ENCODE peak calls at places on chromosomes 3 and 15, in six cellular contexts. A is fibroblast of lung; Z is CD4-positive, alpha-beta T cell; P is tibial artery; V is CD8-positive, alpha-beta T cell; T is effector memory CD4-positive, alpha-beta T cell. J is an unnamed sample.

GRCh38 chr15:48806151-48806550 is 4.7 kb downstream of the CEP152 start:
- DNase-seq in A (no peak), P (no peak), T (no peak), Z (no peak), V (no peak), J (no peak)

GRCh38 chr3:107208100-107208499 is 169.1 kb upstream of the CCDC54 start:
- DNase-seq in T (no peak), P (no peak), Z (no peak), A (peak), V (no peak), J (no peak)

GRCh38 chr3:106263556-106263955 is 394.7 kb upstream of the CBLB start:
- DNase-seq in V (no peak), Z (no peak), P (no peak), A (peak), T (no peak), J (no peak)

GRCh38 chr3:119918992-119919933 is 137.4 kb downstream of the NR1I2 start:
- DNase-seq in Z (no peak), A (no peak), P (no peak), T (no peak), V (no peak), J (no peak)

GRCh38 chr15:47397587-47397986 is 319.7 kb upstream of the SEMA6D start:
- DNase-seq in Z (no peak), V (no peak), A (no peak), P (no peak), T (no peak), J (no peak)

GRCh38 chr15:55289011-55289572 is 521 bp downstream of the RAB27A start:
- DNase-seq in P (peak), A (no peak), T (peak), V (no peak), Z (peak), J (no peak)

GRCh38 chr15:33551860-33552259 is 241.1 kb downstream of the RYR3 start:
- DNase-seq in T (no peak), P (no peak), V (no peak), Z (no peak), A (no peak), J (peak)

GRCh38 chr3:150094150-150094932 is 123.6 kb upstream of the PFN2 start:
- DNase-seq in P (no peak), V (no peak), A (peak), Z (no peak), T (no peak), J (no peak)

GRCh38 chr15:33034588-33034987 is 159.9 kb downstream of the FMN1 start:
- DNase-seq in Z (no peak), V (no peak), T (no peak), A (no peak), P (no peak), J (no peak)

GRCh38 chr3:24498796-24499195 is 4.1 kb upstream of the THRB start:
- DNase-seq in T (no peak), P (no peak), A (no peak), V (no peak), Z (no peak), J (no peak)

GRCh38 chr3:49900491-49901153 is 3.1 kb downstream of the MST1R start:
- DNase-seq in P (peak), Z (no peak), A (peak), V (no peak), T (no peak), J (no peak)

GRCh38 chr3:15015456-15015855 is 49.7 kb downstream of the MRPS25 start:
- DNase-seq in V (no peak), A (no peak), Z (no peak), P (no peak), T (no peak), J (no peak)

DNA sequence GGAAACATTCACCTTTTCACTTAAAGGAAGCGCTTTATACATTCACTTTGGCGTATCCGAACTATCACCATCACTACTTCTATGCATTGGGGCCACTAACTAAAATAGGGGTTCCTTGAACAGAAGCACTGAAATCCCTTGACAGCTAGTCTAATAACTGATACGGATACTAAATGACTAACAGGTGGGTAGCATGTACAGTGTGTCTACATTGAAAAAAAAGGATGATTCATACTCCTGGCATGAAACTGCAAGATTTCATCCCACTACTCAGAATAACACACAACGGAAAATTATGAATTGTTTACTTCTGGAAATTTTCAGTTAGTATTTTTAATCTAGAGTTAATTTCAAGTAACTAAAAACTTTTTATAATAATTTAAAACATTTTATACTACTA is 96.7 kb downstream of the SMARCC1 start:
- DNase-seq in A (peak), V (no peak), T (no peak), P (no peak), Z (no peak), J (no peak)
- H3K27ac ChIP-seq in A (no peak), V (no peak), T (no peak), P (no peak), Z (no peak), J (no peak)

GRCh38 chr15:89132611-89133242 is 44.5 kb downstream of the ABHD2 start:
- DNase-seq in P (peak), T (no peak), A (no peak), V (peak), Z (no peak), J (peak)
- H3K27ac ChIP-seq in P (peak), T (no peak), A (no peak), V (no peak), Z (no peak), J (peak)

DNA sequence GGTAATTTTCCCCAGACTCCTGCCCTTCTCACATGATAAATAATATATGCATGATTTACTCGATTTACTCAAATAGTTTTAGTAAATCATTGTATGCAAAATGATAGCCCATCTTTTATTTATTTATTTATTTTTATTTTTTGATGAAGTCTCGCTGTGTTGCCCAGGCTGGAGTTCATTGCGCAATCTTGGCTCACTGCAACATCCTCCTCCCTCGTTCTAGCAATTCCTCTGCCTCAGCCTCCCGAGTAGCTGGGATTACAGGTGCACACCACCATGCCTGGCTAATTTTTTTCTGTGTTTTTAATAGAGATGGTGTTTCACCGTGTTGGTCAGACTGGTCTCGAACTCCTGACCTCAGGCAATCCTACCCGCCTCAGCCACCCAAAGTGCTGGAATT is 343.8 kb upstream of the PLSCR5 start:
- DNase-seq in P (no peak), A (no peak), V (no peak), T (no peak), Z (no peak), J (no peak)
- H3K27ac ChIP-seq in P (no peak), A (no peak), V (no peak), T (no peak), Z (no peak), J (no peak)

DNA sequence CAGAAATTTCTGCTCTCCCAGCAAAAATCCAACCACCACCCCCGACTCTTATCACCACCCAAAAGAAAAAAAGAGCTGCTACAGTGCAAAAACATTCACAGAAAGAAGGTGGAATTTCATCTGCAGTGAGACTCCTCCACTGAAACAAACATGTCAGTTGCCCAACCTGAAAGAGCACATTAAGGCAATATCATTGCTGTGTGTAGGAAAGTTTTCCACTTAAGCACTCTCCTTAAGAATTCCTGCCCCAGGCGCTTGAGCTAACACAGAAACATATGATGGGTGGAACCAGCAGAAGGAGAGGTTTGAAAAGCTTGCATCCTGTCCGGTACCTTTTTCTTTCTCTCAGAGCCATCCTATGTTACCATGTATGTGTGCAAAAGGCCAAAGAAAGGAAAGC is 200.8 kb upstream of the GADL1 start:
- DNase-seq in V (no peak), P (no peak), T (no peak), A (no peak), Z (no peak), J (no peak)
- H3K27ac ChIP-seq in V (no peak), P (no peak), T (no peak), A (no peak), Z (no peak), J (no peak)

GRCh38 chr3:182981038-182981380 is 671 bp upstream of the DCUN1D1 start:
- DNase-seq in V (no peak), A (no peak), P (no peak), Z (no peak), T (no peak), J (peak)

GRCh38 chr3:182980204-182981037 is at the start of gene DCUN1D1:
- DNase-seq in V (peak), Z (peak), P (peak), T (peak), A (peak), J (peak)

GRCh38 chr3:182979719-182980191 is 583 bp downstream of the DCUN1D1 start:
- DNase-seq in V (no peak), P (no peak), A (peak), Z (no peak), T (no peak), J (peak)

GRCh38 chr3:182978387-182978786 is 2.0 kb downstream of the DCUN1D1 start:
- DNase-seq in T (no peak), Z (no peak), A (no peak), V (no peak), P (no peak), J (no peak)

DNA sequence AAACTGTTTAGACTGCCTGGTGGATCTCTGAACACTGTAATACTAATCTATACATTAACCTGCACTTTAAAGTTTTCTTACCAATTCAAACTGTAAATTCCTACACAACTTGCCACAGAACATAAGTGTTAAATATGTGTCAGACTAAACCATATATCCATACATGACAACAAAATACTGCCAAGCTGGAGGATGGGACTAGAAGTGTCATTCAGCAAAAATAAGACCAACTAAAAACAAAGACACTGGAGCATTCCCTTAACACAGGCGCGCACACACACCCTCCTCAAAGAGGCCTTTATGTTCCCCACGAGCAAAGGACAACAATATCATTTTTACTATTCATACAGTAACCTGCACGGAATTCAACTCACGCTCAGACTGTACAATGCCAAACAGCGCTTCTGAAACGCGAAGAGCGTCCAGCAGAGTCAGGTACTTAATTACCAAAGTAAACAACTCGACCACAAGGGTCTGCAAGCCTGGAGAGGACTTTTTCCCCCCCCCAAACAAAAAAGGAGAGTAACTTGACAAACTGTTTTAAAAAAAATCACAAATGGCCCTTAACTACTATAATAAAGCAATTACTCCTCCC is 1.1 kb downstream of the DCUN1D1 start:
- DNase-seq in T (no peak), V (no peak), P (no peak), A (no peak), Z (no peak), J (no peak)
- H3K27ac ChIP-seq in T (peak), V (no peak), P (peak), A (no peak), Z (no peak), J (peak)

GRCh38 chr15:72998681-72999466 is 53.4 kb upstream of the NEO1 start:
- DNase-seq in V (no peak), A (no peak), Z (no peak), T (no peak), P (no peak), J (no peak)

GRCh38 chr15:72998226-72998625 is 54.0 kb upstream of the NEO1 start:
- DNase-seq in T (no peak), A (no peak), Z (no peak), V (no peak), P (no peak), J (no peak)

GRCh38 chr15:72991026-72991425 is 61.2 kb upstream of the NEO1 start:
- DNase-seq in T (no peak), Z (no peak), V (no peak), A (peak), P (no peak), J (no peak)

GRCh38 chr15:72992733-72993321 is 59.4 kb upstream of the NEO1 start:
- DNase-seq in Z (no peak), A (peak), T (no peak), P (no peak), V (no peak), J (no peak)

DNA sequence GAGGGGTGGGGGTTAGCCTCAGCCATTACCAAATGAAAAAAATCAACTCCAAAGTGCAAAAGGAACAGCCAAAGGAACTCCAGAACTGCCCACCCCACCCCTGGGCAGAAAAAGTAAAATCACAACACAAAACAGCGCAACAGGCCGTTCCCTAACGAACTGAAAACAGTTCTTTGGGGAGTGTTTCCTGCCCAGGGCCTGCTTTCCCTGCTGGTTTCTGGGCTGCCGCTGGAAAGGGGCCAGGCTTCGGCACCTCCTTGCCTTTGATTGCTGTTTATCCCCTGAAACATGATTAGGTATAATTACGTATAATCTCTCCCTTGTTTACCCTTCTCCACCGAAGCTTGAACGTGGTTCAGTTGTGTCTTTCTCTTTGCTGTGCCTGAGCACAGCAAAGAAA is 57.5 kb upstream of the NEO1 start:
- DNase-seq in P (no peak), Z (no peak), T (no peak), V (no peak), A (no peak), J (no peak)
- H3K27ac ChIP-seq in P (peak), Z (no peak), T (no peak), V (no peak), A (no peak), J (no peak)

GRCh38 chr3:177904661-177905060 is 631.6 kb upstream of the KCNMB2 start:
- DNase-seq in P (no peak), T (no peak), A (peak), Z (no peak), V (no peak), J (no peak)

GRCh38 chr3:177905173-177905894 is 630.9 kb upstream of the KCNMB2 start:
- DNase-seq in V (no peak), P (no peak), Z (no peak), A (peak), T (no peak), J (no peak)

GRCh38 chr3:177906573-177907229 is 629.5 kb upstream of the KCNMB2 start:
- DNase-seq in A (peak), V (no peak), Z (no peak), T (no peak), P (no peak), J (no peak)

DNA sequence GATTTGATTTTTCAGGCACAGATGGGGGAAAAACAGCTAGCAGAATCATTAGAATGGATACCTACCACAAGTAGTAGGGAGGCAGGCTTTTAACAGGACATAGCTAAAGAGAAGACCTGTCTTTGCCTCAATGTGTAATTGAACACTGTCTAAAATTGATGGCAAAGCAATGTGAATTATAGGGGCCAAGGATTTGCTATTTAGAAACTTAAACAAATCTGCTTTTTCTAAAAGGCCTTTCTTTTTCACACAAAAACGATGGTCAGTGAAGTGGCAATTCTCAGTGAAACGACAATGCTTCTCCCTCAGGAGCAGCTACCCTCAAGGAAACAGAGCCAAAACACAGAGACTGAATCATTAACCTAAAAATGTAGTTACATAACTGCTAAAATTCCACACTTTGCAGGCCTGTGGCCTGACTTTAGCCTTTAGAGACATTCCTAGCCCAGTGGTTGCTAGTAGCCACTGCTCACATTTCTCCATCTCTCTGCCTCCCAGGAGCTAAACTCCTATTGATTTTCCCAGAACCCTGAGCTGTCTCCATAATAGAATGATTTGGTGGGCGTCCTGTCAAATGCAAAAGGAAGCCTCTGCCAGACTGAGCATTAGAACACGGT is 630.2 kb upstream of the KCNMB2 start:
- DNase-seq in V (no peak), Z (no peak), T (no peak), P (no peak), A (peak), J (no peak)
- H3K27ac ChIP-seq in V (no peak), Z (no peak), T (no peak), P (peak), A (peak), J (no peak)

DNA sequence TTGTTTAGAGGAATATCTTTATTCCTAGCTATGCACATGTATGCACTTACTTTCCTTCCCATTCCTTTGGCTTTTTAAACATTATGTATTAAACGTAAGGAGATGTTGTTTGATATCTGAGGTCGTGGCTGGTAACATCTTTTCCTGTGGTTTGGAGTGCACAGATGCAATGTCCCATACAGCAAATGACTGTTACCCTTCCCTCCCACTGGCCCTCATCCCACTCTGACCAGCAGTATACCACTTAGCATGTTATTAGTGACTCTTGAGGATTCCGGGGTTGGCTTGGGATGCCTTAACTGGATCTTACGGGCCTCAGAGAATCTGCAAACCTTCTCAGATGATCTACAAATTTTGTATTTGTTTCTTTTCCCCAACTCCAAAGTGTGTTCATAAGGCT is 34.5 kb downstream of the TGFBR2 start:
- DNase-seq in A (no peak), P (no peak), V (no peak), Z (no peak), T (no peak), J (no peak)
- H3K27ac ChIP-seq in A (no peak), P (no peak), V (peak), Z (peak), T (peak), J (no peak)

DNA sequence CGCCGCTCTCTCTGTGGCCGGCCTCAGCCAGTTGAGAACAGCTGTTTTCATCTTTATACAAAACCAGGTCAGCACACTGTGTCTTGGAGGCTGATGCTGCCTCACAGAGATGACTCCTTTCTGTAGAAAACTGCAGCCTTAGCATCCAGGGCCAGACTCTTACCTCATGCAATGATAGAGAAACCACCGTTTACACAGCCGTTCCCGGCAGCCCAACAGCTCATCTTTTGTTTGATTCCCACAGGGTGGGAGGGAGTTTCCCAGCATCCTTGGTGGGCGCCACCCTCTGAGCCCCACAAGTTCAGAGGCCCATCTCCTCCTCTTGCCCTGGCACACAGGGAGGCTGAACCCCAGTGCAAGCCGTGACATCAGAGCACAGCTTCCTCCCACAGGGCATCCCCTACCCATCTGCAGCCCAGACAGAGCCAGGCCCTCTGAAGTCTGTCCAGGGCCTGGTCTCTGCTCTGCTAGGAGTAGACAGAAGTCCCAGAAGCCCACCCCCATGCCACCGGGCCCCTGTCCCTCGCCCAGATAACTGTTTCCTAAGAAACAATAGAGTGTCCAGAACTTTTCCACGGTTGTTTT is 105.0 kb downstream of the LRRK1 start:
- DNase-seq in V (no peak), Z (no peak), A (peak), T (no peak), P (peak), J (no peak)
- H3K27ac ChIP-seq in V (no peak), Z (no peak), A (peak), T (no peak), P (no peak), J (no peak)

J was measured in substantia nigra.